ENCODE peak calls at places on chromosomes 4 and X, in four cellular contexts. O is GF-D8, X is D341Med, R is caudate nucleus. N is an unnamed sample.

GRCh38 chr4:23877758-23878229 is 12.1 kb downstream of the PPARGC1A start:
- DNase-seq in O (no peak), X (no peak), R (no peak), N (no peak)

GRCh38 chr4:1500966-1501753 is 94.9 kb upstream of the NKX1-1 start:
- DNase-seq in O (no peak), X (peak), R (no peak), N (no peak)

GRCh38 chr4:106583567-106583966 is 215.0 kb upstream of the GIMD1 start:
- DNase-seq in O (no peak), X (no peak), R (no peak), N (peak)

GRCh38 chrX:147917700-147918694 is 6.3 kb downstream of the FMR1 start:
- DNase-seq in O (peak), X (no peak), R (no peak), N (peak)

GRCh38 chr4:123564758-123565346 is 168.3 kb downstream of the SPRY1 start:
- DNase-seq in O (peak), X (peak), R (no peak), N (peak)

GRCh38 chrX:122244080-122244479 is 940.0 kb upstream of the GRIA3 start:
- DNase-seq in O (no peak), X (no peak), R (no peak), N (no peak)

GRCh38 chr4:146255874-146256273 is 41.5 kb downstream of the REELD1 start:
- DNase-seq in O (no peak), X (no peak), R (no peak), N (no peak)

GRCh38 chr4:147482281-147482680 is 1.4 kb downstream of the EDNRA start:
- DNase-seq in O (no peak), X (no peak), R (no peak), N (no peak)

GRCh38 chr4:110636231-110636676 is 13.4 kb upstream of the PITX2 start:
- DNase-seq in O (no peak), X (no peak), R (no peak), N (no peak)

GRCh38 chrX:148316446-148316845 is 184.0 kb upstream of the AFF2 start:
- DNase-seq in O (no peak), X (no peak), R (no peak), N (peak)

GRCh38 chrX:110284159-110284558 is 33.7 kb downstream of the AMMECR1 start:
- DNase-seq in O (no peak), X (no peak), R (no peak), N (no peak)

GRCh38 chr4:89788243-89789072 is 48.5 kb downstream of the SNCA start:
- DNase-seq in O (no peak), X (no peak), R (no peak), N (no peak)

GRCh38 chr4:26425953-26426352 is 64.3 kb downstream of the CCKAR start:
- DNase-seq in O (no peak), X (no peak), R (no peak), N (no peak)

GRCh38 chr4:122224348-122224747 is 72.2 kb downstream of the BLTP1 start:
- DNase-seq in O (no peak), X (peak), R (no peak), N (no peak)

GRCh38 chrX:119468930-119469635 is 839 bp downstream of the SLC25A5 start:
- DNase-seq in O (peak), X (peak), R (peak), N (peak)

GRCh38 chrX:118839334-118839958 is 15.8 kb downstream of the ZCCHC12 start:
- DNase-seq in O (no peak), X (peak), R (peak), N (no peak)

GRCh38 chr4:143728171-143728570 is 27.7 kb upstream of the FREM3 start:
- DNase-seq in O (no peak), X (no peak), R (no peak), N (no peak)

GRCh38 chr4:8837181-8837811 is 34.3 kb downstream of the HMX1 start:
- DNase-seq in O (no peak), X (peak), R (no peak), N (no peak)

GRCh38 chrX:1598876-1599790 is 7.7 kb downstream of the AKAP17A start:
- DNase-seq in O (no peak), X (no peak), R (no peak), N (no peak)

GRCh38 chrX:112424166-112424565 is 255.6 kb downstream of the LHFPL1 start:
- DNase-seq in O (no peak), X (no peak), R (no peak), N (no peak)

GRCh38 chrX:118062048-118062789 is 54.4 kb downstream of the KLHL13 start:
- DNase-seq in O (no peak), X (no peak), R (no peak), N (peak)

GRCh38 chr4:893276-893994 is 38.7 kb downstream of the GAK start:
- DNase-seq in O (no peak), X (no peak), R (no peak), N (no peak)

GRCh38 chr4:174383783-174384182 is 100.1 kb downstream of the CEP44 start:
- DNase-seq in O (no peak), X (no peak), R (no peak), N (no peak)

GRCh38 chr4:2254665-2255500 is 7.0 kb downstream of the MXD4 start:
- DNase-seq in O (no peak), X (peak), R (no peak), N (no peak)